ENCODE peak calls at places on chromosomes 16 and 17, in five cellular contexts. S is Jurkat, Clone E6-1; J is anterior cingulate cortex; A is activated CD8-positive, alpha-beta memory T cell treated with anti-CD3 and anti-CD28 coated beads, Interleukin-2, amount 50 U/mL, for 4 hours; R is stimulated activated CD8-positive, alpha-beta memory T cell treated with anti-CD3 and anti-CD28 coated beads, Interleukin-4, amount 100 ng/mL, for 24 hours. B is an unnamed sample.

GRCh38 chr17:42548993-42549755 is 3.5 kb upstream of the HSD17B1 start:
- DNase-seq in S (no peak), R (no peak), A (no peak), J (no peak), B (no peak)

GRCh38 chr17:37301288-37301687 is 74.5 kb upstream of the C17orf78 start:
- DNase-seq in R (no peak), A (no peak), J (no peak), S (no peak), B (peak)

GRCh38 chr17:14670861-14671260 is 370.0 kb downstream of the HS3ST3B1 start:
- DNase-seq in A (no peak), R (no peak), S (no peak), J (no peak), B (no peak)

GRCh38 chr16:31527617-31528287 is at the start of gene AHSP:
- DNase-seq in R (no peak), S (no peak), A (no peak), J (no peak), B (no peak)

GRCh38 chr17:38967290-38967738 is at the start of gene FBXO47:
- DNase-seq in S (no peak), J (peak), R (peak), A (peak), B (peak)

GRCh38 chr17:12107905-12108304 is 87.2 kb downstream of the MAP2K4 start:
- DNase-seq in S (no peak), R (no peak), A (no peak), J (no peak), B (no peak)

GRCh38 chr16:31071861-31072260 is 2.2 kb downstream of the ZNF668 start:
- DNase-seq in R (no peak), S (no peak), J (no peak), A (no peak), B (no peak)

GRCh38 chr16:74123826-74124225 is 172.8 kb upstream of the PSMD7 start:
- DNase-seq in A (no peak), J (no peak), S (no peak), R (no peak), B (no peak)

GRCh38 chr16:51473091-51473490 is 322.0 kb upstream of the SALL1 start:
- DNase-seq in A (no peak), S (no peak), J (no peak), R (no peak), B (no peak)

GRCh38 chr16:15542734-15543347 is 100.1 kb downstream of the MARF1 start:
- DNase-seq in A (no peak), R (no peak), S (no peak), J (no peak), B (no peak)